ENCODE peak calls at places on chromosomes 7 and 10, in seven cellular contexts. One of them, this sample, is unnamed.

GRCh38 chr10:108515821-108516220 is 1351.3 kb upstream of the SORCS1 start:
- DNase-seq in retinal pigment epithelial cell: peak
- DNase-seq in A549: no peak
- DNase-seq in heart right ventricle: no peak
- DNase-seq in fibroblast of pulmonary artery: peak
- DNase-seq in activated B cell treated with CpG ODN at 0.5 μM for 24 hours: no peak
- DNase-seq in body of pancreas: no peak
- DNase-seq in this sample: no peak

GRCh38 chr7:44937426-44937825 is 41.4 kb downstream of the MYO1G start:
- DNase-seq in heart right ventricle: no peak
- DNase-seq in A549: no peak
- DNase-seq in fibroblast of pulmonary artery: no peak
- DNase-seq in body of pancreas: no peak
- DNase-seq in activated B cell treated with CpG ODN at 0.5 μM for 24 hours: no peak
- DNase-seq in retinal pigment epithelial cell: no peak
- DNase-seq in this sample: no peak

GRCh38 chr10:22244855-22245254 is 27.0 kb upstream of the EBLN1 start:
- DNase-seq in body of pancreas: no peak
- DNase-seq in A549: no peak
- DNase-seq in heart right ventricle: no peak
- DNase-seq in fibroblast of pulmonary artery: no peak
- DNase-seq in retinal pigment epithelial cell: no peak
- DNase-seq in activated B cell treated with CpG ODN at 0.5 μM for 24 hours: no peak
- DNase-seq in this sample: no peak

GRCh38 chr10:74825033-74825370 is 1.4 kb upstream of the KAT6B start:
- DNase-seq in activated B cell treated with CpG ODN at 0.5 μM for 24 hours: peak
- DNase-seq in fibroblast of pulmonary artery: no peak
- DNase-seq in A549: no peak
- DNase-seq in heart right ventricle: peak
- DNase-seq in retinal pigment epithelial cell: no peak
- DNase-seq in body of pancreas: peak
- DNase-seq in this sample: no peak

GRCh38 chr10:17013131-17013530 is 116.5 kb downstream of the CUBN start:
- DNase-seq in heart right ventricle: no peak
- DNase-seq in activated B cell treated with CpG ODN at 0.5 μM for 24 hours: no peak
- DNase-seq in retinal pigment epithelial cell: no peak
- DNase-seq in A549: no peak
- DNase-seq in body of pancreas: no peak
- DNase-seq in fibroblast of pulmonary artery: no peak
- DNase-seq in this sample: no peak

GRCh38 chr10:43573250-43574034 is 974 bp downstream of the ZNF239 start:
- DNase-seq in activated B cell treated with CpG ODN at 0.5 μM for 24 hours: no peak
- DNase-seq in fibroblast of pulmonary artery: no peak
- DNase-seq in retinal pigment epithelial cell: no peak
- DNase-seq in heart right ventricle: no peak
- DNase-seq in body of pancreas: no peak
- DNase-seq in A549: no peak
- DNase-seq in this sample: no peak

GRCh38 chr7:150717821-150718420 is 1.5 kb downstream of the GIMAP1 start:
- DNase-seq in fibroblast of pulmonary artery: no peak
- DNase-seq in retinal pigment epithelial cell: no peak
- DNase-seq in heart right ventricle: no peak
- DNase-seq in activated B cell treated with CpG ODN at 0.5 μM for 24 hours: no peak
- DNase-seq in A549: no peak
- DNase-seq in body of pancreas: no peak
- DNase-seq in this sample: no peak

GRCh38 chr7:158246960-158247673 is 340.5 kb downstream of the PTPRN2 start:
- DNase-seq in A549: no peak
- DNase-seq in heart right ventricle: no peak
- DNase-seq in retinal pigment epithelial cell: no peak
- DNase-seq in body of pancreas: no peak
- DNase-seq in activated B cell treated with CpG ODN at 0.5 μM for 24 hours: no peak
- DNase-seq in fibroblast of pulmonary artery: no peak
- DNase-seq in this sample: no peak

GRCh38 chr10:77279207-77279606 is 358.4 kb downstream of the KCNMA1 start:
- DNase-seq in body of pancreas: no peak
- DNase-seq in fibroblast of pulmonary artery: no peak
- DNase-seq in heart right ventricle: no peak
- DNase-seq in activated B cell treated with CpG ODN at 0.5 μM for 24 hours: no peak
- DNase-seq in A549: no peak
- DNase-seq in retinal pigment epithelial cell: no peak
- DNase-seq in this sample: no peak

GRCh38 chr7:20310963-20311742 is 19.5 kb upstream of the ITGB8 start:
- DNase-seq in heart right ventricle: no peak
- DNase-seq in body of pancreas: no peak
- DNase-seq in activated B cell treated with CpG ODN at 0.5 μM for 24 hours: no peak
- DNase-seq in A549: peak
- DNase-seq in retinal pigment epithelial cell: no peak
- DNase-seq in fibroblast of pulmonary artery: peak
- DNase-seq in this sample: no peak

GRCh38 chr7:23811540-23811939 is 101.5 kb downstream of the STK31 start:
- DNase-seq in body of pancreas: no peak
- DNase-seq in heart right ventricle: no peak
- DNase-seq in activated B cell treated with CpG ODN at 0.5 μM for 24 hours: no peak
- DNase-seq in A549: peak
- DNase-seq in retinal pigment epithelial cell: no peak
- DNase-seq in fibroblast of pulmonary artery: peak
- DNase-seq in this sample: no peak

GRCh38 chr10:944034-944831 is 12.7 kb upstream of the LARP4B start:
- DNase-seq in A549: no peak
- DNase-seq in fibroblast of pulmonary artery: peak
- DNase-seq in activated B cell treated with CpG ODN at 0.5 μM for 24 hours: no peak
- DNase-seq in body of pancreas: peak
- DNase-seq in retinal pigment epithelial cell: no peak
- DNase-seq in heart right ventricle: peak
- DNase-seq in this sample: no peak

GRCh38 chr10:133021963-133022783 is 65.6 kb upstream of the ADGRA1 start:
- DNase-seq in body of pancreas: no peak
- DNase-seq in heart right ventricle: no peak
- DNase-seq in activated B cell treated with CpG ODN at 0.5 μM for 24 hours: no peak
- DNase-seq in A549: no peak
- DNase-seq in fibroblast of pulmonary artery: no peak
- DNase-seq in retinal pigment epithelial cell: no peak
- DNase-seq in this sample: no peak

GRCh38 chr7:103888603-103889153 is 100.8 kb downstream of the RELN start:
- DNase-seq in activated B cell treated with CpG ODN at 0.5 μM for 24 hours: no peak
- DNase-seq in A549: no peak
- DNase-seq in fibroblast of pulmonary artery: no peak
- DNase-seq in heart right ventricle: no peak
- DNase-seq in body of pancreas: no peak
- DNase-seq in retinal pigment epithelial cell: no peak
- DNase-seq in this sample: no peak

GRCh38 chr10:132497083-132497680 is 40.4 kb upstream of the INPP5A start:
- DNase-seq in activated B cell treated with CpG ODN at 0.5 μM for 24 hours: no peak
- DNase-seq in heart right ventricle: no peak
- DNase-seq in body of pancreas: no peak
- DNase-seq in A549: no peak
- DNase-seq in fibroblast of pulmonary artery: no peak
- DNase-seq in retinal pigment epithelial cell: no peak
- DNase-seq in this sample: no peak

GRCh38 chr7:111815354-111815753 is 253.1 kb upstream of the IMMP2L start:
- DNase-seq in A549: no peak
- DNase-seq in activated B cell treated with CpG ODN at 0.5 μM for 24 hours: no peak
- DNase-seq in retinal pigment epithelial cell: no peak
- DNase-seq in heart right ventricle: no peak
- DNase-seq in body of pancreas: no peak
- DNase-seq in fibroblast of pulmonary artery: no peak
- DNase-seq in this sample: no peak

GRCh38 chr7:151598045-151598444 is 78.3 kb upstream of the RHEB start:
- DNase-seq in heart right ventricle: no peak
- DNase-seq in A549: no peak
- DNase-seq in fibroblast of pulmonary artery: peak
- DNase-seq in body of pancreas: no peak
- DNase-seq in retinal pigment epithelial cell: peak
- DNase-seq in activated B cell treated with CpG ODN at 0.5 μM for 24 hours: no peak
- DNase-seq in this sample: no peak

GRCh38 chr10:21649441-21649872 is 115.4 kb downstream of the MLLT10 start:
- DNase-seq in activated B cell treated with CpG ODN at 0.5 μM for 24 hours: no peak
- DNase-seq in fibroblast of pulmonary artery: no peak
- DNase-seq in body of pancreas: no peak
- DNase-seq in A549: no peak
- DNase-seq in retinal pigment epithelial cell: no peak
- DNase-seq in heart right ventricle: no peak
- DNase-seq in this sample: no peak

GRCh38 chr7:102300643-102301211 is 14.1 kb downstream of the SH2B2 start:
- DNase-seq in fibroblast of pulmonary artery: no peak
- DNase-seq in retinal pigment epithelial cell: no peak
- DNase-seq in heart right ventricle: no peak
- DNase-seq in A549: no peak
- DNase-seq in body of pancreas: no peak
- DNase-seq in activated B cell treated with CpG ODN at 0.5 μM for 24 hours: no peak
- DNase-seq in this sample: no peak

GRCh38 chr10:82883588-82883987 is 1008.6 kb downstream of the NRG3 start:
- DNase-seq in fibroblast of pulmonary artery: no peak
- DNase-seq in activated B cell treated with CpG ODN at 0.5 μM for 24 hours: no peak
- DNase-seq in A549: no peak
- DNase-seq in heart right ventricle: no peak
- DNase-seq in body of pancreas: no peak
- DNase-seq in retinal pigment epithelial cell: no peak
- DNase-seq in this sample: no peak

GRCh38 chr10:133212853-133213494 is 17.0 kb upstream of the UTF1 start:
- DNase-seq in heart right ventricle: no peak
- DNase-seq in fibroblast of pulmonary artery: no peak
- DNase-seq in retinal pigment epithelial cell: no peak
- DNase-seq in body of pancreas: no peak
- DNase-seq in A549: no peak
- DNase-seq in activated B cell treated with CpG ODN at 0.5 μM for 24 hours: no peak
- DNase-seq in this sample: no peak

GRCh38 chr10:127148933-127149220 is 47.5 kb downstream of the INSYN2A start:
- DNase-seq in body of pancreas: no peak
- DNase-seq in heart right ventricle: no peak
- DNase-seq in retinal pigment epithelial cell: no peak
- DNase-seq in A549: peak
- DNase-seq in fibroblast of pulmonary artery: peak
- DNase-seq in activated B cell treated with CpG ODN at 0.5 μM for 24 hours: no peak
- DNase-seq in this sample: no peak

GRCh38 chr7:5528071-5528814 is 104.6 kb upstream of the TNRC18 start:
- DNase-seq in body of pancreas: no peak
- DNase-seq in retinal pigment epithelial cell: no peak
- DNase-seq in activated B cell treated with CpG ODN at 0.5 μM for 24 hours: peak
- DNase-seq in heart right ventricle: peak
- DNase-seq in fibroblast of pulmonary artery: peak
- DNase-seq in A549: peak
- DNase-seq in this sample: no peak

GRCh38 chr7:133746847-133747246 is 380.3 kb upstream of the LRGUK start:
- DNase-seq in retinal pigment epithelial cell: no peak
- DNase-seq in heart right ventricle: no peak
- DNase-seq in activated B cell treated with CpG ODN at 0.5 μM for 24 hours: no peak
- DNase-seq in fibroblast of pulmonary artery: no peak
- DNase-seq in body of pancreas: no peak
- DNase-seq in A549: no peak
- DNase-seq in this sample: no peak

GRCh38 chr7:157722137-157723060 is 385.6 kb downstream of the DNAJB6 start:
- DNase-seq in A549: no peak
- DNase-seq in retinal pigment epithelial cell: no peak
- DNase-seq in activated B cell treated with CpG ODN at 0.5 μM for 24 hours: no peak
- DNase-seq in body of pancreas: no peak
- DNase-seq in fibroblast of pulmonary artery: no peak
- DNase-seq in heart right ventricle: no peak
- DNase-seq in this sample: no peak

DNA sequence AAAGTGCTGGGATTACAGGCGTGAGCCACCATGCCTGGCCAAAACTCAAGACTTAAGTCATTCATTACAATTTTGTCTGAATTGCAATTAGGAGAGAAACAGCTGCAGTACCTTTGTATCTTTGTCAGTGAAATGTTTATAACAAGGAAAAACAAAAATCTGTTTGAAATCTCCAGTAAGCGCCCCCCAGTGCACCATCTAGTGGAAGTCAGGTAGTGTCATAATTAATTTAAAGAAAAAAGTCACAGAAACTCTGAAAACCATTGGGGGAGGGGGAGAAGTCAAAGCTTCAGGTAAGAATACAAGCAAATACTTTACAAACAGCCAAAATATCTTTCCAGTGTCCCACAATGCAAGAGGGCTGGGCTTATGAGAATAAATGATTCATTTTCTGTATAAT is 2.8 kb downstream of the MPP7 start:
- DNase-seq in retinal pigment epithelial cell: no peak
- DNase-seq in activated B cell treated with CpG ODN at 0.5 μM for 24 hours: no peak
- DNase-seq in heart right ventricle: no peak
- DNase-seq in A549: no peak
- DNase-seq in fibroblast of pulmonary artery: no peak
- DNase-seq in body of pancreas: peak
- DNase-seq in this sample: no peak
- TF ChIP-seq CTCF in retinal pigment epithelial cell: peak
- TF ChIP-seq CTCF in activated B cell treated with CpG ODN at 0.5 μM for 24 hours: no peak
- TF ChIP-seq CTCF in heart right ventricle: no peak
- TF ChIP-seq CTCF in A549: no peak
- TF ChIP-seq CTCF in fibroblast of pulmonary artery: no peak
- TF ChIP-seq CTCF in body of pancreas: no peak
- TF ChIP-seq CTCF in this sample: no peak

GRCh38 chr7:142885311-142886230 is at the start of gene TRPV6:
- DNase-seq in A549: no peak
- DNase-seq in retinal pigment epithelial cell: no peak
- DNase-seq in fibroblast of pulmonary artery: no peak
- DNase-seq in heart right ventricle: no peak
- DNase-seq in body of pancreas: peak
- DNase-seq in activated B cell treated with CpG ODN at 0.5 μM for 24 hours: peak
- DNase-seq in this sample: no peak
- TF ChIP-seq CTCF in A549: no peak
- TF ChIP-seq CTCF in retinal pigment epithelial cell: no peak
- TF ChIP-seq CTCF in fibroblast of pulmonary artery: no peak
- TF ChIP-seq CTCF in heart right ventricle: no peak
- TF ChIP-seq CTCF in body of pancreas: no peak
- TF ChIP-seq CTCF in activated B cell treated with CpG ODN at 0.5 μM for 24 hours: no peak
- TF ChIP-seq CTCF in this sample: no peak

GRCh38 chr7:143345428-143345900 is 17.0 kb downstream of the FAM131B start:
- DNase-seq in retinal pigment epithelial cell: no peak
- DNase-seq in fibroblast of pulmonary artery: peak
- DNase-seq in heart right ventricle: no peak
- DNase-seq in A549: peak
- DNase-seq in body of pancreas: peak
- DNase-seq in activated B cell treated with CpG ODN at 0.5 μM for 24 hours: no peak
- DNase-seq in this sample: no peak
- TF ChIP-seq CTCF in retinal pigment epithelial cell: peak
- TF ChIP-seq CTCF in fibroblast of pulmonary artery: peak
- TF ChIP-seq CTCF in heart right ventricle: peak
- TF ChIP-seq CTCF in A549: peak
- TF ChIP-seq CTCF in body of pancreas: peak
- TF ChIP-seq CTCF in activated B cell treated with CpG ODN at 0.5 μM for 24 hours: no peak
- TF ChIP-seq CTCF in this sample: peak

GRCh38 chr7:21945374-21946227 is at the start of gene CDCA7L:
- DNase-seq in retinal pigment epithelial cell: peak
- DNase-seq in body of pancreas: peak
- DNase-seq in activated B cell treated with CpG ODN at 0.5 μM for 24 hours: peak
- DNase-seq in A549: peak
- DNase-seq in heart right ventricle: peak
- DNase-seq in fibroblast of pulmonary artery: peak
- DNase-seq in this sample: peak
- TF ChIP-seq CTCF in retinal pigment epithelial cell: no peak
- TF ChIP-seq CTCF in body of pancreas: peak
- TF ChIP-seq CTCF in activated B cell treated with CpG ODN at 0.5 μM for 24 hours: no peak
- TF ChIP-seq CTCF in A549: no peak
- TF ChIP-seq CTCF in heart right ventricle: peak
- TF ChIP-seq CTCF in fibroblast of pulmonary artery: no peak
- TF ChIP-seq CTCF in this sample: no peak

DNA sequence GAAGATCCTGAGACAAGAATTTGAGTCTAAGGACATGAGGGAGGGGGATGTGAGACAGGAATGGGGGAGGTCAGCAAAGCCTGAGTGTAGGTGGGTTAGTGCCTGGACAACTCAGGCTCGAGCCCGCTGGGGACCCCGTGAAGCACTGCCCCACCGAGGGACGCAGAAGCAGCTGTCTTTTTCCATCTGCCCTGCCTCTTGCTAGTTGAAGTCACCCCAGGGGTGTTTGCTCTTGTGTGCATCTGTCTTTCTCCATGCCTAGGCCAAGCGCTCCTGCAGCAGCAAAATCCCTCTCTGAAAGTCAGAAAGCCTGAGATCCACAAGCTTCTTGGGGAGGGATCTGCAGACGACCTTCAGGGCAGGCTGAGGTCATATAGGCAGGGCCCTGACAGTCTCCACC is 79.0 kb upstream of the CELF2 start:
- DNase-seq in heart right ventricle: no peak
- DNase-seq in retinal pigment epithelial cell: no peak
- DNase-seq in body of pancreas: no peak
- DNase-seq in A549: no peak
- DNase-seq in fibroblast of pulmonary artery: no peak
- DNase-seq in activated B cell treated with CpG ODN at 0.5 μM for 24 hours: no peak
- DNase-seq in this sample: no peak
- TF ChIP-seq CTCF in heart right ventricle: no peak
- TF ChIP-seq CTCF in retinal pigment epithelial cell: no peak
- TF ChIP-seq CTCF in body of pancreas: no peak
- TF ChIP-seq CTCF in A549: no peak
- TF ChIP-seq CTCF in fibroblast of pulmonary artery: no peak
- TF ChIP-seq CTCF in activated B cell treated with CpG ODN at 0.5 μM for 24 hours: no peak
- TF ChIP-seq CTCF in this sample: no peak